ENCODE peak calls at places on chromosomes 7 and 10, in four cellular contexts. A is astrocyte of the spinal cord, D is NCI-H1092, C is NAMALWA. S is an unnamed sample.
A peak's percentile ranks its signal among the peaks of the same experiment; 100 is the strongest.

GRCh38 chr10:130974171-130974570 is 337.4 kb downstream of the TCERG1L start:
- DNase-seq in A (no peak), C (no peak), D (no peak), S (no peak)

GRCh38 chr7:113880467-113881040 is 38.3 kb downstream of the PPP1R3A start:
- DNase-seq in D (no peak), A (no peak), C (no peak), S (no peak)

GRCh38 chr10:97000487-97001182 is 168.5 kb downstream of the LCOR start:
- DNase-seq in D (no peak), A (no peak), C (no peak), S (peak; percentile 11)

GRCh38 chr7:50412958-50413357 is 37.2 kb downstream of the FIGNL1 start:
- DNase-seq in D (no peak), A (no peak), C (peak; percentile 55), S (no peak)

GRCh38 chr10:100562806-100563293 is 27.1 kb downstream of the HIF1AN start:
- DNase-seq in D (peak; percentile 1), C (no peak), A (peak; percentile 22), S (no peak)

GRCh38 chr7:98303906-98304305 is 22.4 kb downstream of the BRI3 start:
- DNase-seq in D (no peak), A (no peak), C (no peak), S (no peak)

GRCh38 chr10:129933456-129934092 is 30.5 kb downstream of the EBF3 start:
- DNase-seq in C (no peak), A (no peak), D (no peak), S (no peak)

GRCh38 chr7:32890553-32891045 is 961 bp downstream of the KBTBD2 start:
- DNase-seq in C (peak; percentile 93), D (peak; percentile 38), A (peak; percentile 70), S (peak; percentile 34)

GRCh38 chr10:103466734-103467133 is 8.0 kb upstream of the CALHM1 start:
- DNase-seq in A (no peak), C (no peak), D (no peak), S (no peak)

GRCh38 chr10:74642901-74643585 is 183.4 kb upstream of the KAT6B start:
- DNase-seq in D (no peak), C (no peak), A (no peak), S (no peak)

GRCh38 chr10:47336387-47337134 is 11.6 kb upstream of the RBP3 start:
- DNase-seq in C (no peak), D (no peak), A (peak; percentile 67), S (no peak)

GRCh38 chr7:76244781-76245391 is 43.2 kb downstream of the SRRM3 start:
- DNase-seq in D (peak; percentile 64), A (no peak), C (no peak), S (no peak)

GRCh38 chr10:26479766-26480492 is 41.8 kb downstream of the APBB1IP start:
- DNase-seq in A (no peak), C (peak; percentile 70), D (no peak), S (no peak)

GRCh38 chr7:15720849-15721471 is 34.5 kb upstream of the MEOX2 start:
- DNase-seq in A (peak; percentile 64), D (no peak), C (peak; percentile 63), S (peak; percentile 15)

GRCh38 chr7:151051108-151051507 is 2.8 kb downstream of the ASIC3 start:
- DNase-seq in D (no peak), C (no peak), A (peak; percentile 72), S (no peak)

GRCh38 chr7:7719235-7719634 is 828 bp upstream of the RPA3 start:
- DNase-seq in C (peak; percentile 92), D (peak; percentile 92), A (peak; percentile 95), S (peak; percentile 88)

S was measured in NCI-H446.